ENCODE peak calls at places on chromosomes 2 and 18, in six cellular contexts. C is A549, R is endothelial cell of umbilical vein, X is K562, G is GM12878, B is HepG2. L is an unnamed sample.

GRCh38 chr2:238941262-238941792 is 93.4 kb downstream of the TWIST2 start:
- DNase-seq in C (no peak), R (no peak), X (no peak), G (no peak), B (no peak), L (no peak)

GRCh38 chr2:47073641-47074040 is 81.5 kb downstream of the STPG4 start:
- DNase-seq in C (no peak), R (no peak), X (no peak), G (no peak), B (no peak), L (no peak)

GRCh38 chr2:232817756-232818155 is 41.4 kb upstream of the KCNJ13 start:
- DNase-seq in C (no peak), R (no peak), X (no peak), G (no peak), B (no peak), L (no peak)

GRCh38 chr2:30310955-30311354 is 79.6 kb downstream of the LBH start:
- DNase-seq in C (no peak), R (no peak), X (no peak), G (no peak), B (no peak), L (no peak)

GRCh38 chr18:71707400-71707799 is 836.7 kb downstream of the CBLN2 start:
- DNase-seq in C (no peak), R (no peak), X (no peak), G (no peak), B (no peak), L (peak)

GRCh38 chr2:43009448-43009847 is 217.0 kb downstream of the ZFP36L2 start:
- DNase-seq in C (no peak), R (no peak), X (no peak), G (no peak), B (no peak), L (peak)

GRCh38 chr2:158043181-158043948 is 58.3 kb upstream of the UPP2 start:
- DNase-seq in C (no peak), R (no peak), X (no peak), G (no peak), B (no peak), L (no peak)

GRCh38 chr2:12177052-12177994 is 430.9 kb downstream of the LPIN1 start:
- DNase-seq in C (peak), R (peak), X (peak), G (peak), B (peak), L (peak)

GRCh38 chr2:20425371-20425881 is 21.4 kb upstream of the RHOB start:
- DNase-seq in C (no peak), R (no peak), X (no peak), G (no peak), B (no peak), L (no peak)

GRCh38 chr2:98036349-98037000 is 40.7 kb upstream of the TMEM131 start:
- DNase-seq in C (no peak), R (no peak), X (no peak), G (no peak), B (no peak), L (no peak)

GRCh38 chr2:131063501-131064283 is 29.6 kb downstream of the FAM168B start:
- DNase-seq in C (no peak), R (no peak), X (no peak), G (no peak), B (no peak), L (no peak)

GRCh38 chr2:144703852-144704324 is 184.0 kb upstream of the ZEB2 start:
- DNase-seq in C (peak), R (peak), X (peak), G (no peak), B (no peak), L (peak)

GRCh38 chr18:55346961-55347740 is 240.8 kb downstream of the TCF4 start:
- DNase-seq in C (no peak), R (no peak), X (no peak), G (no peak), B (no peak), L (no peak)

GRCh38 chr2:230885467-230886130 is 20.9 kb downstream of the ITM2C start:
- DNase-seq in C (no peak), R (no peak), X (peak), G (no peak), B (no peak), L (peak)

GRCh38 chr2:200702646-200703118 is 109.0 kb upstream of the BZW1 start:
- DNase-seq in C (no peak), R (no peak), X (no peak), G (no peak), B (peak), L (no peak)

GRCh38 chr2:105487142-105488069 is 88.6 kb upstream of the FHL2 start:
- DNase-seq in C (no peak), R (no peak), X (no peak), G (no peak), B (no peak), L (no peak)

GRCh38 chr2:201847483-201847882 is 41.1 kb downstream of the CDK15 start:
- DNase-seq in C (no peak), R (no peak), X (no peak), G (no peak), B (no peak), L (no peak)

GRCh38 chr18:59096098-59096779 is 43.4 kb upstream of the SEC11C start:
- DNase-seq in C (no peak), R (no peak), X (no peak), G (no peak), B (peak), L (no peak)

GRCh38 chr2:37570773-37571570 is 100.5 kb downstream of the CDC42EP3 start:
- DNase-seq in C (peak), R (no peak), X (peak), G (peak), B (no peak), L (no peak)

GRCh38 chr2:71069376-71069775 is 928 bp downstream of the NAGK start:
- DNase-seq in C (no peak), R (peak), X (no peak), G (no peak), B (no peak), L (no peak)

GRCh38 chr2:207283356-207283755 is 117.6 kb upstream of the KLF7 start:
- DNase-seq in C (no peak), R (peak), X (peak), G (no peak), B (no peak), L (peak)

GRCh38 chr18:51278045-51278649 is 80.7 kb upstream of the MEX3C start:
- DNase-seq in C (peak), R (no peak), X (peak), G (no peak), B (peak), L (peak)

GRCh38 chr2:179702912-179703311 is 158.5 kb downstream of the ZNF385B start:
- DNase-seq in C (no peak), R (no peak), X (no peak), G (no peak), B (no peak), L (no peak)

GRCh38 chr2:172445851-172446250 is 18.5 kb downstream of the ITGA6 start:
- DNase-seq in C (no peak), R (peak), X (no peak), G (no peak), B (no peak), L (no peak)

GRCh38 chr2:239792649-239793010 is 232.5 kb downstream of the NDUFA10 start:
- DNase-seq in C (no peak), R (no peak), X (no peak), G (no peak), B (no peak), L (no peak)

GRCh38 chr2:3107567-3107966 is 270.1 kb downstream of the EIPR1 start:
- DNase-seq in C (no peak), R (no peak), X (no peak), G (no peak), B (no peak), L (no peak)

GRCh38 chr2:1717129-1717528 is 27.2 kb downstream of the PXDN start:
- DNase-seq in C (no peak), R (peak), X (no peak), G (no peak), B (no peak), L (no peak)

GRCh38 chr18:13437801-13438506 is 219.4 kb downstream of the LDLRAD4 start:
- DNase-seq in C (no peak), R (no peak), X (no peak), G (no peak), B (no peak), L (no peak)

GRCh38 chr2:160241251-160242137 is 41.4 kb upstream of the ITGB6 start:
- DNase-seq in C (peak), R (peak), X (no peak), G (no peak), B (no peak), L (no peak)

GRCh38 chr2:113173563-113174368 is at the start of gene PSD4:
- DNase-seq in C (no peak), R (no peak), X (peak), G (peak), B (no peak), L (peak)

GRCh38 chr2:217901826-217902225 is 101.0 kb downstream of the TNS1 start:
- DNase-seq in C (peak), R (no peak), X (no peak), G (no peak), B (peak), L (peak)

GRCh38 chr2:150404147-150404546 is 83.3 kb downstream of the RND3 start:
- DNase-seq in C (no peak), R (peak), X (no peak), G (no peak), B (no peak), L (no peak)

GRCh38 chr2:105180491-105180972 is 61.0 kb upstream of the GPR45 start:
- DNase-seq in C (no peak), R (no peak), X (no peak), G (no peak), B (no peak), L (no peak)

GRCh38 chr2:9770308-9771100 is 72.8 kb upstream of the TAF1B start:
- DNase-seq in C (peak), R (peak), X (peak), G (no peak), B (peak), L (peak)

GRCh38 chr2:169590804-169591203 is 6.7 kb downstream of the PPIG start:
- DNase-seq in C (no peak), R (no peak), X (no peak), G (no peak), B (no peak), L (no peak)

GRCh38 chr18:14971461-14972185 is 223.7 kb downstream of the ANKRD30B start:
- DNase-seq in C (no peak), R (peak), X (no peak), G (no peak), B (no peak), L (no peak)

GRCh38 chr2:29113027-29113686 is 2.1 kb upstream of the CLIP4 start:
- DNase-seq in C (no peak), R (no peak), X (no peak), G (no peak), B (peak), L (no peak)

GRCh38 chr2:234308814-234309195 is 188.1 kb downstream of the ARL4C start:
- DNase-seq in C (peak), R (peak), X (no peak), G (peak), B (no peak), L (peak)

GRCh38 chr2:195094330-195094729 is 562.7 kb upstream of the SLC39A10 start:
- DNase-seq in C (peak), R (no peak), X (no peak), G (peak), B (no peak), L (no peak)

GRCh38 chr18:3283253-3283863 is 21.4 kb downstream of the MYL12B start:
- DNase-seq in C (no peak), R (no peak), X (no peak), G (no peak), B (no peak), L (no peak)
- TF ChIP-seq MYC in C (no peak), R (no peak), X (no peak), G (no peak), B (no peak), L (no peak)

GRCh38 chr2:118309201-118310015 is 221.1 kb downstream of the INSIG2 start:
- DNase-seq in C (no peak), R (peak), X (no peak), G (no peak), B (no peak), L (no peak)

GRCh38 chr2:118307864-118308263 is 219.6 kb downstream of the INSIG2 start:
- DNase-seq in C (no peak), R (no peak), X (no peak), G (no peak), B (no peak), L (no peak)

GRCh38 chr2:118312963-118313756 is 224.9 kb downstream of the INSIG2 start:
- DNase-seq in C (no peak), R (no peak), X (peak), G (no peak), B (no peak), L (no peak)

GRCh38 chr2:118310878-118311442 is 222.7 kb downstream of the INSIG2 start:
- DNase-seq in C (no peak), R (no peak), X (no peak), G (no peak), B (no peak), L (no peak)

GRCh38 chr2:118310016-118310877 is 222.0 kb downstream of the INSIG2 start:
- DNase-seq in C (no peak), R (peak), X (peak), G (no peak), B (no peak), L (no peak)
- TF ChIP-seq MYC in C (no peak), R (no peak), X (no peak), G (no peak), B (no peak), L (no peak)

GRCh38 chr18:62300359-62300963 is 24.6 kb upstream of the TNFRSF11A start:
- DNase-seq in C (no peak), R (no peak), X (no peak), G (no peak), B (no peak), L (no peak)
- TF ChIP-seq MYC in C (no peak), R (no peak), X (no peak), G (no peak), B (no peak), L (no peak)

GRCh38 chr18:48732767-48733424 is 194.1 kb downstream of the CTIF start:
- DNase-seq in C (no peak), R (no peak), X (peak), G (no peak), B (no peak), L (no peak)

GRCh38 chr18:48730010-48730409 is 191.2 kb downstream of the CTIF start:
- DNase-seq in C (no peak), R (no peak), X (no peak), G (no peak), B (no peak), L (no peak)

GRCh38 chr18:48727685-48728084 is 188.9 kb downstream of the CTIF start:
- DNase-seq in C (no peak), R (no peak), X (no peak), G (no peak), B (no peak), L (no peak)

GRCh38 chr18:48728204-48728833 is 189.5 kb downstream of the CTIF start:
- DNase-seq in C (no peak), R (peak), X (peak), G (no peak), B (no peak), L (peak)

GRCh38 chr18:48729421-48729820 is 190.6 kb downstream of the CTIF start:
- DNase-seq in C (no peak), R (no peak), X (no peak), G (no peak), B (no peak), L (no peak)
- TF ChIP-seq MYC in C (no peak), R (no peak), X (no peak), G (no peak), B (no peak), L (no peak)

GRCh38 chr2:222284466-222284865 is 14.3 kb downstream of the PAX3 start:
- DNase-seq in C (no peak), R (no peak), X (no peak), G (no peak), B (no peak), L (no peak)
- TF ChIP-seq MYC in C (no peak), R (no peak), X (no peak), G (no peak), B (no peak), L (no peak)

DNA sequence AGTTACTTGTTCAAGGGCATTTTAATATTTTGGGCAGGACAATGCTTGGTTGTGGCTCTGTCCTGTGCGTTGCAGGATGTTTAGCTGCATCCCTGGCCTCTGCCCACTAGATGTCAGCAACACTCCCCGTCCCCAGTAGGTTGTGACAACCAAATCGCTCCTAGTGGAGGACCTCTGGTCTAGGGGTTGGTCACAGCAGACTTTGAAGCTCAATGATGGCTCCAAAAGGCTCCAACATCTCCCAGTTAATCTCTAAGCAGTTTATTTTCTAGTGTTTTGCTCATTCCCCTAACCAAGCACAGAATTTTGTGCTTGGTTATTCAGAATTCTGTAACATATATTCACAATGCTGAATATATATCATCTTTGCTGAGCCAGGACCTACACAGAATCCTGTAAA is 67.0 kb downstream of the CHRNA1 start:
- DNase-seq in C (peak), R (peak), X (peak), G (no peak), B (peak), L (peak)
- TF ChIP-seq MYC in C (no peak), R (no peak), X (no peak), G (no peak), B (no peak), L (no peak)

GRCh38 chr2:136114392-136114791 is 3.6 kb downstream of the CXCR4 start:
- DNase-seq in C (no peak), R (no peak), X (no peak), G (no peak), B (no peak), L (peak)
- TF ChIP-seq MYC in C (no peak), R (no peak), X (no peak), G (no peak), B (no peak), L (no peak)

GRCh38 chr2:165203689-165204559 is at the start of gene SCN3A:
- DNase-seq in C (peak), R (peak), X (peak), G (no peak), B (peak), L (peak)

GRCh38 chr2:165205865-165206264 is 2.0 kb upstream of the SCN3A start:
- DNase-seq in C (no peak), R (no peak), X (no peak), G (no peak), B (no peak), L (no peak)

GRCh38 chr2:165198181-165198580 is 5.7 kb downstream of the SCN3A start:
- DNase-seq in C (no peak), R (no peak), X (no peak), G (no peak), B (no peak), L (no peak)

GRCh38 chr2:165197346-165197745 is 6.5 kb downstream of the SCN3A start:
- DNase-seq in C (no peak), R (no peak), X (no peak), G (no peak), B (no peak), L (no peak)

GRCh38 chr2:165202230-165202629 is 1.6 kb downstream of the SCN3A start:
- DNase-seq in C (no peak), R (no peak), X (no peak), G (no peak), B (no peak), L (no peak)
- TF ChIP-seq MYC in C (no peak), R (no peak), X (no peak), G (no peak), B (no peak), L (no peak)

DNA sequence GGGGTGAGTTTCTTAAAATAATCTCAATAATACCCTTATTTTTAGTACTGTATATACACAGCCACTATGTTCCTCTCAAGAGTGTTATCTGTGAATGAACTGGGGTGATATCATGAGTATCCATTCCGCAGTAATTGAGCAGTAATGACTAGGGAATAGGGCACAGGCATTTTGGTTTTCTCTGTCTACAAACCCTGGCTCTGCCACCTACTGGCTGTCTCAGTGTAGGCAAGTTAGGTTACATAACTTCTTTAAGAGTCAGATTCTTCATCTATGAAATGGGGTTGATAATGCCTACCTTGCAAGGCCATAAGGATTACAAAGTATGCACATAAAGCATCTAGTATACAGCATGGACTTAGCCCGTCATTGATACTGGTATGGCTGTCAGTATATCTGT is 555.8 kb downstream of the NRXN1 start:
- DNase-seq in C (no peak), R (no peak), X (no peak), G (no peak), B (no peak), L (peak)
- TF ChIP-seq MYC in C (no peak), R (no peak), X (no peak), G (no peak), B (no peak), L (no peak)

L was measured in NB4.